ENCODE peak calls at places on chromosomes 2 and 18, in five cellular contexts. One of them, this sample, is unnamed.

GRCh38 chr2:233011268-233012190 is 1.5 kb downstream of the NGEF start:
- DNase-seq in uterus: no peak
- DNase-seq in NB4: peak; percentile 38
- DNase-seq in HepG2: no peak
- DNase-seq in heart left ventricle: no peak
- DNase-seq in this sample: no peak

GRCh38 chr2:174510583-174511189 is 23.9 kb upstream of the GPR155 start:
- DNase-seq in uterus: no peak
- DNase-seq in NB4: peak; percentile 52
- DNase-seq in HepG2: peak; percentile 25
- DNase-seq in heart left ventricle: no peak
- DNase-seq in this sample: no peak

GRCh38 chr2:27264753-27265535 is 2.1 kb upstream of the SLC30A3 start:
- DNase-seq in uterus: peak; percentile 53
- DNase-seq in NB4: peak; percentile 68
- DNase-seq in HepG2: peak; percentile 73
- DNase-seq in heart left ventricle: peak; percentile 85
- DNase-seq in this sample: no peak

GRCh38 chr2:8193686-8194615 is 487.9 kb upstream of the ID2 start:
- DNase-seq in uterus: no peak
- DNase-seq in NB4: no peak
- DNase-seq in HepG2: no peak
- DNase-seq in heart left ventricle: no peak
- DNase-seq in this sample: no peak

GRCh38 chr2:54158311-54158710 is 42.9 kb downstream of the ACYP2 start:
- DNase-seq in uterus: no peak
- DNase-seq in NB4: no peak
- DNase-seq in HepG2: no peak
- DNase-seq in heart left ventricle: no peak
- DNase-seq in this sample: no peak

GRCh38 chr2:129396980-129397599 is 582.4 kb upstream of the RAB6C start:
- DNase-seq in uterus: no peak
- DNase-seq in NB4: peak; percentile 60
- DNase-seq in HepG2: peak; percentile 45
- DNase-seq in heart left ventricle: peak; percentile 40
- DNase-seq in this sample: no peak

GRCh38 chr2:75605770-75606535 is 40.6 kb upstream of the MRPL19 start:
- DNase-seq in uterus: no peak
- DNase-seq in NB4: no peak
- DNase-seq in HepG2: peak; percentile 69
- DNase-seq in heart left ventricle: no peak
- DNase-seq in this sample: peak; percentile 62

GRCh38 chr2:133833746-133834145 is 265.5 kb upstream of the NCKAP5 start:
- DNase-seq in uterus: no peak
- DNase-seq in NB4: no peak
- DNase-seq in HepG2: no peak
- DNase-seq in heart left ventricle: no peak
- DNase-seq in this sample: no peak

GRCh38 chr2:70756126-70756525 is 11.9 kb downstream of the ADD2 start:
- DNase-seq in uterus: no peak
- DNase-seq in NB4: no peak
- DNase-seq in HepG2: no peak
- DNase-seq in heart left ventricle: no peak
- DNase-seq in this sample: no peak

GRCh38 chr2:75074228-75074627 is 115.8 kb downstream of the POLE4 start:
- DNase-seq in uterus: no peak
- DNase-seq in NB4: no peak
- DNase-seq in HepG2: no peak
- DNase-seq in heart left ventricle: no peak
- DNase-seq in this sample: no peak

GRCh38 chr18:12034241-12035100 is 53.2 kb downstream of the IMPA2 start:
- DNase-seq in uterus: no peak
- DNase-seq in NB4: peak; percentile 21
- DNase-seq in HepG2: no peak
- DNase-seq in heart left ventricle: no peak
- DNase-seq in this sample: no peak

GRCh38 chr18:9628984-9629383 is 14.6 kb upstream of the PPP4R1 start:
- DNase-seq in uterus: no peak
- DNase-seq in NB4: no peak
- DNase-seq in HepG2: no peak
- DNase-seq in heart left ventricle: no peak
- DNase-seq in this sample: no peak

GRCh38 chr18:44500820-44501670 is 179.6 kb upstream of the SETBP1 start:
- DNase-seq in uterus: no peak
- DNase-seq in NB4: no peak
- DNase-seq in HepG2: no peak
- DNase-seq in heart left ventricle: no peak
- DNase-seq in this sample: no peak

GRCh38 chr18:48163184-48164095 is 233.0 kb upstream of the SMAD2 start:
- DNase-seq in uterus: no peak
- DNase-seq in NB4: no peak
- DNase-seq in HepG2: no peak
- DNase-seq in heart left ventricle: no peak
- DNase-seq in this sample: no peak

GRCh38 chr2:197868136-197868535 is 63.7 kb downstream of the PLCL1 start:
- DNase-seq in uterus: no peak
- DNase-seq in NB4: no peak
- DNase-seq in HepG2: no peak
- DNase-seq in heart left ventricle: no peak
- DNase-seq in this sample: no peak

GRCh38 chr2:20595439-20596192 is 55.3 kb downstream of the HS1BP3 start:
- DNase-seq in uterus: peak; percentile 24
- DNase-seq in NB4: peak; percentile 83
- DNase-seq in HepG2: peak; percentile 66
- DNase-seq in heart left ventricle: peak; percentile 35
- DNase-seq in this sample: peak; percentile 43

GRCh38 chr2:119950966-119951365 is 61.9 kb upstream of the EPB41L5 start:
- DNase-seq in uterus: no peak
- DNase-seq in NB4: no peak
- DNase-seq in HepG2: peak; percentile 37
- DNase-seq in heart left ventricle: no peak
- DNase-seq in this sample: no peak

GRCh38 chr2:29290293-29291052 is 175.3 kb downstream of the CLIP4 start:
- DNase-seq in uterus: no peak
- DNase-seq in NB4: no peak
- DNase-seq in HepG2: no peak
- DNase-seq in heart left ventricle: no peak
- DNase-seq in this sample: no peak

GRCh38 chr2:169683425-169684134 is 10.6 kb downstream of the CFAP210 start:
- DNase-seq in uterus: no peak
- DNase-seq in NB4: no peak
- DNase-seq in HepG2: peak; percentile 98
- DNase-seq in heart left ventricle: no peak
- DNase-seq in this sample: no peak

GRCh38 chr18:13562494-13563029 is 163.8 kb downstream of the FAM210A start:
- DNase-seq in uterus: no peak
- DNase-seq in NB4: no peak
- DNase-seq in HepG2: no peak
- DNase-seq in heart left ventricle: no peak
- DNase-seq in this sample: no peak

GRCh38 chr2:227973241-227973640 is 101.8 kb downstream of the DAW1 start:
- DNase-seq in uterus: no peak
- DNase-seq in NB4: no peak
- DNase-seq in HepG2: no peak
- DNase-seq in heart left ventricle: no peak
- DNase-seq in this sample: no peak

GRCh38 chr18:54712315-54712714 is 116.0 kb upstream of the RAB27B start:
- DNase-seq in uterus: no peak
- DNase-seq in NB4: no peak
- DNase-seq in HepG2: no peak
- DNase-seq in heart left ventricle: no peak
- DNase-seq in this sample: peak; percentile 17

GRCh38 chr2:83196225-83196624 is 1262.9 kb downstream of the SUCLG1 start:
- DNase-seq in uterus: no peak
- DNase-seq in NB4: peak; percentile 29
- DNase-seq in HepG2: peak; percentile 12
- DNase-seq in heart left ventricle: no peak
- DNase-seq in this sample: no peak

GRCh38 chr18:35770360-35770759 is 188.8 kb downstream of the GALNT1 start:
- DNase-seq in uterus: no peak
- DNase-seq in NB4: peak; percentile 9
- DNase-seq in HepG2: no peak
- DNase-seq in heart left ventricle: no peak
- DNase-seq in this sample: no peak

GRCh38 chr2:119462574-119462973 is 30.9 kb downstream of the TMEM37 start:
- DNase-seq in uterus: no peak
- DNase-seq in NB4: no peak
- DNase-seq in HepG2: no peak
- DNase-seq in heart left ventricle: peak; percentile 4
- DNase-seq in this sample: no peak

GRCh38 chr2:9712263-9712662 is 81.5 kb upstream of the YWHAQ start:
- DNase-seq in uterus: no peak
- DNase-seq in NB4: no peak
- DNase-seq in HepG2: no peak
- DNase-seq in heart left ventricle: peak; percentile 37
- DNase-seq in this sample: no peak

GRCh38 chr2:33134764-33135560 is 188.2 kb downstream of the LTBP1 start:
- DNase-seq in uterus: no peak
- DNase-seq in NB4: no peak
- DNase-seq in HepG2: no peak
- DNase-seq in heart left ventricle: peak; percentile 41
- DNase-seq in this sample: no peak

GRCh38 chr2:43169987-43170732 is 56.2 kb downstream of the ZFP36L2 start:
- DNase-seq in uterus: no peak
- DNase-seq in NB4: peak; percentile 85
- DNase-seq in HepG2: no peak
- DNase-seq in heart left ventricle: no peak
- DNase-seq in this sample: no peak

GRCh38 chr18:54269924-54270844 is 867 bp downstream of the POLI start:
- DNase-seq in uterus: no peak
- DNase-seq in NB4: no peak
- DNase-seq in HepG2: peak; percentile 35
- DNase-seq in heart left ventricle: peak; percentile 68
- DNase-seq in this sample: peak; percentile 23

GRCh38 chr2:99365661-99366060 is 28.5 kb downstream of the EIF5B start:
- DNase-seq in uterus: no peak
- DNase-seq in NB4: no peak
- DNase-seq in HepG2: no peak
- DNase-seq in heart left ventricle: no peak
- DNase-seq in this sample: no peak

GRCh38 chr18:46260879-46261143 is 156.6 kb downstream of the HAUS1 start:
- DNase-seq in uterus: no peak
- DNase-seq in NB4: no peak
- DNase-seq in HepG2: no peak
- DNase-seq in heart left ventricle: no peak
- DNase-seq in this sample: no peak

GRCh38 chr18:46262856-46263255 is 158.7 kb downstream of the HAUS1 start:
- DNase-seq in uterus: no peak
- DNase-seq in NB4: no peak
- DNase-seq in HepG2: no peak
- DNase-seq in heart left ventricle: no peak
- DNase-seq in this sample: no peak

GRCh38 chr18:46261799-46262198 is 157.6 kb downstream of the HAUS1 start:
- DNase-seq in uterus: no peak
- DNase-seq in NB4: no peak
- DNase-seq in HepG2: no peak
- DNase-seq in heart left ventricle: no peak
- DNase-seq in this sample: no peak

GRCh38 chr18:46265190-46266156 is 161.3 kb downstream of the HAUS1 start:
- DNase-seq in uterus: no peak
- DNase-seq in NB4: no peak
- DNase-seq in HepG2: no peak
- DNase-seq in heart left ventricle: no peak
- DNase-seq in this sample: no peak

GRCh38 chr18:46264255-46264654 is 160.1 kb downstream of the HAUS1 start:
- DNase-seq in uterus: no peak
- DNase-seq in NB4: no peak
- DNase-seq in HepG2: peak; percentile 9
- DNase-seq in heart left ventricle: no peak
- DNase-seq in this sample: no peak
- TF ChIP-seq POLR2A in uterus: no peak
- TF ChIP-seq POLR2A in NB4: no peak
- TF ChIP-seq POLR2A in HepG2: no peak
- TF ChIP-seq POLR2A in heart left ventricle: no peak
- TF ChIP-seq POLR2A in this sample: no peak

GRCh38 chr2:168490015-168490874 is 34.2 kb downstream of the CERS6 start:
- DNase-seq in uterus: no peak
- DNase-seq in NB4: peak; percentile 87
- DNase-seq in HepG2: peak; percentile 70
- DNase-seq in heart left ventricle: no peak
- DNase-seq in this sample: peak; percentile 3
- TF ChIP-seq POLR2A in uterus: no peak
- TF ChIP-seq POLR2A in NB4: no peak
- TF ChIP-seq POLR2A in HepG2: no peak
- TF ChIP-seq POLR2A in heart left ventricle: no peak
- TF ChIP-seq POLR2A in this sample: no peak

DNA sequence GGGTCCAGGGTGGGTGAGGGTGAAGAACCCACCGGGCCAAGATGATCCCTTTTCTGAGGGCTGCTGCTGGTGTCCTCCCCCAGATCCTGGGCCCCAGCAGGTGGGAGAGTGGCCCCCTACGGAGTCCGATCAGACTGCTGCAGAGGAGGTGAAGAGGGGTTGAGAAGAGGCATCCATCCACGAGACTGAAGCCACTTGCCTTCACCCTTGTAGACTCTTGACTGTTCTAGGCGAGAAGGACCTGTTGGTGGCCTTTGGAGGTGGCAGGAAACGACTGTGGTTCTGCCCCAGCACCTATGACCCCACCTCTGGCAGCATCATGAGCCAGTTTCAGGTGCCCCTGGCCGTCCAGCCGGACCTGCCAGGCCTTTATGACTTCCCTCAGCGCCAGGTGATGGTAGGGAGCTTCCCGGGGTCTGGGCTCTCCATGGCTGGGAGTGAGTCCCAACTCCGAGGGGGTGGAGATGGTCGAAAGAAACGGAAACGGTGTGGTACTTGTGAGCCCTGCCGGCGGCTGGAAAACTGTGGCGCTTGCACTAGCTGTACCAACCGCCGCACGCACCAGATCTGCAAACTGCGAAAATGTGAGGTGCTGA is 1.5 kb downstream of the TET3 start:
- DNase-seq in uterus: peak; percentile 20
- DNase-seq in NB4: no peak
- DNase-seq in HepG2: no peak
- DNase-seq in heart left ventricle: no peak
- DNase-seq in this sample: no peak
- TF ChIP-seq POLR2A in uterus: no peak
- TF ChIP-seq POLR2A in NB4: no peak
- TF ChIP-seq POLR2A in HepG2: no peak
- TF ChIP-seq POLR2A in heart left ventricle: no peak
- TF ChIP-seq POLR2A in this sample: no peak

GRCh38 chr18:31042068-31042390 is 513 bp downstream of the DSC3 start:
- DNase-seq in uterus: no peak
- DNase-seq in NB4: no peak
- DNase-seq in HepG2: no peak
- DNase-seq in heart left ventricle: no peak
- DNase-seq in this sample: no peak

GRCh38 chr18:31041346-31042067 is 1.0 kb downstream of the DSC3 start:
- DNase-seq in uterus: no peak
- DNase-seq in NB4: no peak
- DNase-seq in HepG2: no peak
- DNase-seq in heart left ventricle: no peak
- DNase-seq in this sample: no peak

GRCh38 chr18:31040982-31041345 is 1.6 kb downstream of the DSC3 start:
- DNase-seq in uterus: no peak
- DNase-seq in NB4: no peak
- DNase-seq in HepG2: no peak
- DNase-seq in heart left ventricle: no peak
- DNase-seq in this sample: no peak

GRCh38 chr18:31043709-31044108 is 1.2 kb upstream of the DSC3 start:
- DNase-seq in uterus: no peak
- DNase-seq in NB4: no peak
- DNase-seq in HepG2: no peak
- DNase-seq in heart left ventricle: no peak
- DNase-seq in this sample: no peak

GRCh38 chr18:31042391-31043181 is at the start of gene DSC3:
- DNase-seq in uterus: peak; percentile 13
- DNase-seq in NB4: peak; percentile 49
- DNase-seq in HepG2: no peak
- DNase-seq in heart left ventricle: no peak
- DNase-seq in this sample: no peak
- TF ChIP-seq POLR2A in uterus: no peak
- TF ChIP-seq POLR2A in NB4: no peak
- TF ChIP-seq POLR2A in HepG2: no peak
- TF ChIP-seq POLR2A in heart left ventricle: no peak
- TF ChIP-seq POLR2A in this sample: no peak